ENCODE peak calls at places on chromosomes 11 and 22, in nine cellular contexts. One of them, this sample, is unnamed.
A peak's percentile ranks its signal among the peaks of the same experiment; 100 is the strongest.

GRCh38 chr22:29871684-29872083 is 11.3 kb upstream of the MTMR3 start:
- DNase-seq in CD4-positive, alpha-beta T cell: no peak
- DNase-seq in A549: no peak
- DNase-seq in NCI-H774: no peak
- DNase-seq in HTR-8/SVneo: no peak
- DNase-seq in NCI-H187: peak; percentile 44
- DNase-seq in Calu3: no peak
- DNase-seq in spleen: no peak
- DNase-seq in activated T-helper 2 cell treated with anti-CD3 and anti-CD28 coated beads, Interferon-gamma antibody, Interleukin-2, Interleukin-4, amounts not matched to agents 10 μg/mL and 5 μg/mL and 100 μg/mL, durations not matched to agents 14 hours and 24 hours and 36 hours: no peak
- DNase-seq in this sample: peak; percentile 43

GRCh38 chr11:37264060-37264459 is 666.0 kb upstream of the RAG2 start:
- DNase-seq in CD4-positive, alpha-beta T cell: no peak
- DNase-seq in spleen: no peak
- DNase-seq in NCI-H774: no peak
- DNase-seq in HTR-8/SVneo: no peak
- DNase-seq in NCI-H187: no peak
- DNase-seq in activated T-helper 2 cell treated with anti-CD3 and anti-CD28 coated beads, Interferon-gamma antibody, Interleukin-2, Interleukin-4, amounts not matched to agents 10 μg/mL and 5 μg/mL and 100 μg/mL, durations not matched to agents 14 hours and 24 hours and 36 hours: no peak
- DNase-seq in A549: no peak
- DNase-seq in Calu3: no peak
- DNase-seq in this sample: no peak

GRCh38 chr22:25081409-25081824 is 118.2 kb upstream of the CRYBB3 start:
- DNase-seq in Calu3: peak; percentile 75
- DNase-seq in NCI-H774: no peak
- DNase-seq in NCI-H187: no peak
- DNase-seq in A549: peak; percentile 29
- DNase-seq in CD4-positive, alpha-beta T cell: peak; percentile 43
- DNase-seq in spleen: no peak
- DNase-seq in activated T-helper 2 cell treated with anti-CD3 and anti-CD28 coated beads, Interferon-gamma antibody, Interleukin-2, Interleukin-4, amounts not matched to agents 10 μg/mL and 5 μg/mL and 100 μg/mL, durations not matched to agents 14 hours and 24 hours and 36 hours: peak; percentile 32
- DNase-seq in HTR-8/SVneo: peak; percentile 13
- DNase-seq in this sample: no peak

GRCh38 chr11:19577391-19577831 is 135.2 kb upstream of the NAV2 start:
- DNase-seq in activated T-helper 2 cell treated with anti-CD3 and anti-CD28 coated beads, Interferon-gamma antibody, Interleukin-2, Interleukin-4, amounts not matched to agents 10 μg/mL and 5 μg/mL and 100 μg/mL, durations not matched to agents 14 hours and 24 hours and 36 hours: no peak
- DNase-seq in A549: no peak
- DNase-seq in CD4-positive, alpha-beta T cell: no peak
- DNase-seq in NCI-H187: no peak
- DNase-seq in NCI-H774: no peak
- DNase-seq in HTR-8/SVneo: no peak
- DNase-seq in Calu3: no peak
- DNase-seq in spleen: no peak
- DNase-seq in this sample: no peak

GRCh38 chr11:129434641-129435498 is 59.2 kb downstream of the BARX2 start:
- DNase-seq in A549: no peak
- DNase-seq in HTR-8/SVneo: no peak
- DNase-seq in activated T-helper 2 cell treated with anti-CD3 and anti-CD28 coated beads, Interferon-gamma antibody, Interleukin-2, Interleukin-4, amounts not matched to agents 10 μg/mL and 5 μg/mL and 100 μg/mL, durations not matched to agents 14 hours and 24 hours and 36 hours: no peak
- DNase-seq in CD4-positive, alpha-beta T cell: no peak
- DNase-seq in NCI-H774: peak; percentile 14
- DNase-seq in NCI-H187: peak; percentile 69
- DNase-seq in Calu3: no peak
- DNase-seq in spleen: no peak
- DNase-seq in this sample: no peak

GRCh38 chr11:122898799-122899198 is 16.2 kb downstream of the JHY start:
- DNase-seq in spleen: no peak
- DNase-seq in NCI-H187: no peak
- DNase-seq in HTR-8/SVneo: no peak
- DNase-seq in Calu3: no peak
- DNase-seq in NCI-H774: no peak
- DNase-seq in A549: no peak
- DNase-seq in CD4-positive, alpha-beta T cell: no peak
- DNase-seq in activated T-helper 2 cell treated with anti-CD3 and anti-CD28 coated beads, Interferon-gamma antibody, Interleukin-2, Interleukin-4, amounts not matched to agents 10 μg/mL and 5 μg/mL and 100 μg/mL, durations not matched to agents 14 hours and 24 hours and 36 hours: no peak
- DNase-seq in this sample: no peak

GRCh38 chr11:61820174-61820573 is 3.4 kb upstream of the FADS1 start:
- DNase-seq in A549: peak; percentile 66
- DNase-seq in CD4-positive, alpha-beta T cell: no peak
- DNase-seq in activated T-helper 2 cell treated with anti-CD3 and anti-CD28 coated beads, Interferon-gamma antibody, Interleukin-2, Interleukin-4, amounts not matched to agents 10 μg/mL and 5 μg/mL and 100 μg/mL, durations not matched to agents 14 hours and 24 hours and 36 hours: no peak
- DNase-seq in NCI-H187: no peak
- DNase-seq in NCI-H774: no peak
- DNase-seq in spleen: no peak
- DNase-seq in Calu3: no peak
- DNase-seq in HTR-8/SVneo: no peak
- DNase-seq in this sample: no peak

GRCh38 chr11:77112641-77113381 is 10.2 kb downstream of the OMP start:
- DNase-seq in NCI-H774: no peak
- DNase-seq in activated T-helper 2 cell treated with anti-CD3 and anti-CD28 coated beads, Interferon-gamma antibody, Interleukin-2, Interleukin-4, amounts not matched to agents 10 μg/mL and 5 μg/mL and 100 μg/mL, durations not matched to agents 14 hours and 24 hours and 36 hours: no peak
- DNase-seq in CD4-positive, alpha-beta T cell: no peak
- DNase-seq in Calu3: no peak
- DNase-seq in NCI-H187: no peak
- DNase-seq in A549: no peak
- DNase-seq in spleen: no peak
- DNase-seq in HTR-8/SVneo: no peak
- DNase-seq in this sample: no peak

GRCh38 chr11:554428-554823 is 6.1 kb downstream of the LMNTD2 start:
- DNase-seq in Calu3: no peak
- DNase-seq in A549: no peak
- DNase-seq in activated T-helper 2 cell treated with anti-CD3 and anti-CD28 coated beads, Interferon-gamma antibody, Interleukin-2, Interleukin-4, amounts not matched to agents 10 μg/mL and 5 μg/mL and 100 μg/mL, durations not matched to agents 14 hours and 24 hours and 36 hours: no peak
- DNase-seq in NCI-H187: no peak
- DNase-seq in spleen: no peak
- DNase-seq in CD4-positive, alpha-beta T cell: no peak
- DNase-seq in NCI-H774: no peak
- DNase-seq in HTR-8/SVneo: no peak
- DNase-seq in this sample: no peak

GRCh38 chr11:3614742-3615171 is 27.0 kb downstream of the ART5 start:
- DNase-seq in spleen: peak; percentile 75
- DNase-seq in Calu3: no peak
- DNase-seq in HTR-8/SVneo: no peak
- DNase-seq in NCI-H774: no peak
- DNase-seq in NCI-H187: no peak
- DNase-seq in CD4-positive, alpha-beta T cell: peak; percentile 12
- DNase-seq in A549: no peak
- DNase-seq in activated T-helper 2 cell treated with anti-CD3 and anti-CD28 coated beads, Interferon-gamma antibody, Interleukin-2, Interleukin-4, amounts not matched to agents 10 μg/mL and 5 μg/mL and 100 μg/mL, durations not matched to agents 14 hours and 24 hours and 36 hours: peak; percentile 38
- DNase-seq in this sample: peak; percentile 51

GRCh38 chr11:19367051-19367709 is 126.4 kb upstream of the E2F8 start:
- DNase-seq in NCI-H774: no peak
- DNase-seq in HTR-8/SVneo: no peak
- DNase-seq in activated T-helper 2 cell treated with anti-CD3 and anti-CD28 coated beads, Interferon-gamma antibody, Interleukin-2, Interleukin-4, amounts not matched to agents 10 μg/mL and 5 μg/mL and 100 μg/mL, durations not matched to agents 14 hours and 24 hours and 36 hours: no peak
- DNase-seq in Calu3: no peak
- DNase-seq in CD4-positive, alpha-beta T cell: no peak
- DNase-seq in A549: no peak
- DNase-seq in spleen: no peak
- DNase-seq in NCI-H187: no peak
- DNase-seq in this sample: no peak

GRCh38 chr11:2156416-2157182 is 4.4 kb downstream of the INS start:
- DNase-seq in A549: peak; percentile 62
- DNase-seq in activated T-helper 2 cell treated with anti-CD3 and anti-CD28 coated beads, Interferon-gamma antibody, Interleukin-2, Interleukin-4, amounts not matched to agents 10 μg/mL and 5 μg/mL and 100 μg/mL, durations not matched to agents 14 hours and 24 hours and 36 hours: peak; percentile 30
- DNase-seq in HTR-8/SVneo: peak; percentile 85
- DNase-seq in spleen: peak; percentile 89
- DNase-seq in NCI-H774: peak; percentile 8
- DNase-seq in CD4-positive, alpha-beta T cell: peak; percentile 28
- DNase-seq in NCI-H187: no peak
- DNase-seq in Calu3: peak; percentile 87
- DNase-seq in this sample: peak; percentile 76

GRCh38 chr11:12963789-12964536 is 45.2 kb upstream of the RASSF10 start:
- DNase-seq in NCI-H774: peak; percentile 7
- DNase-seq in CD4-positive, alpha-beta T cell: peak; percentile 26
- DNase-seq in Calu3: peak; percentile 84
- DNase-seq in HTR-8/SVneo: peak; percentile 86
- DNase-seq in A549: peak; percentile 70
- DNase-seq in spleen: no peak
- DNase-seq in activated T-helper 2 cell treated with anti-CD3 and anti-CD28 coated beads, Interferon-gamma antibody, Interleukin-2, Interleukin-4, amounts not matched to agents 10 μg/mL and 5 μg/mL and 100 μg/mL, durations not matched to agents 14 hours and 24 hours and 36 hours: peak; percentile 36
- DNase-seq in NCI-H187: peak; percentile 73
- DNase-seq in this sample: peak; percentile 65

GRCh38 chr11:12705874-12706273 is 31.7 kb downstream of the TEAD1 start:
- DNase-seq in NCI-H774: no peak
- DNase-seq in HTR-8/SVneo: no peak
- DNase-seq in activated T-helper 2 cell treated with anti-CD3 and anti-CD28 coated beads, Interferon-gamma antibody, Interleukin-2, Interleukin-4, amounts not matched to agents 10 μg/mL and 5 μg/mL and 100 μg/mL, durations not matched to agents 14 hours and 24 hours and 36 hours: no peak
- DNase-seq in Calu3: no peak
- DNase-seq in NCI-H187: no peak
- DNase-seq in A549: no peak
- DNase-seq in CD4-positive, alpha-beta T cell: no peak
- DNase-seq in spleen: no peak
- DNase-seq in this sample: no peak

GRCh38 chr11:57316017-57316416 is 8.7 kb downstream of the TNKS1BP1 start:
- DNase-seq in A549: no peak
- DNase-seq in Calu3: no peak
- DNase-seq in NCI-H187: peak; percentile 46
- DNase-seq in CD4-positive, alpha-beta T cell: no peak
- DNase-seq in activated T-helper 2 cell treated with anti-CD3 and anti-CD28 coated beads, Interferon-gamma antibody, Interleukin-2, Interleukin-4, amounts not matched to agents 10 μg/mL and 5 μg/mL and 100 μg/mL, durations not matched to agents 14 hours and 24 hours and 36 hours: no peak
- DNase-seq in HTR-8/SVneo: no peak
- DNase-seq in spleen: peak; percentile 54
- DNase-seq in NCI-H774: no peak
- DNase-seq in this sample: no peak